ENCODE peak calls at places on chromosomes 6 and 20, in eight cellular contexts. G is left ventricle myocardium inferior; N is SJSA1; C is CD8-positive, alpha-beta T cell; Y is neural progenitor cell; K is tibial artery; O is CD8-positive, alpha-beta memory T cell; V is aorta. L is an unnamed sample.

GRCh38 chr6:29667158-29667557 is 10.3 kb downstream of the MOG start:
- DNase-seq in G (no peak), N (no peak), C (no peak), Y (peak; percentile 81), K (no peak), O (no peak), V (no peak), L (no peak)

GRCh38 chr6:70299456-70299855 is 3.4 kb downstream of the COL9A1 start:
- DNase-seq in G (no peak), N (no peak), C (no peak), Y (peak; percentile 40), K (no peak), O (no peak), V (no peak), L (no peak)

GRCh38 chr6:145271086-145271485 is 464.2 kb downstream of the EPM2A start:
- DNase-seq in G (no peak), N (no peak), C (no peak), Y (peak; percentile 6), K (no peak), O (no peak), V (no peak), L (no peak)

GRCh38 chr6:32472781-32473377 is 33.2 kb downstream of the HLA-DRA start:
- DNase-seq in G (no peak), N (no peak), C (no peak), Y (no peak), K (no peak), O (no peak), V (no peak), L (no peak)

GRCh38 chr6:113833537-113833936 is 23.6 kb upstream of the MARCKS start:
- DNase-seq in G (no peak), N (no peak), C (no peak), Y (no peak), K (no peak), O (no peak), V (no peak), L (no peak)

GRCh38 chr6:7805088-7805756 is 79.3 kb downstream of the BMP6 start:
- DNase-seq in G (no peak), N (no peak), C (no peak), Y (no peak), K (no peak), O (no peak), V (no peak), L (no peak)

GRCh38 chr20:13517801-13518200 is 120.9 kb downstream of the TASP1 start:
- DNase-seq in G (no peak), N (no peak), C (no peak), Y (no peak), K (no peak), O (no peak), V (no peak), L (no peak)

GRCh38 chr20:44678990-44679611 is 27.6 kb upstream of the ADA start:
- DNase-seq in G (no peak), N (no peak), C (no peak), Y (no peak), K (no peak), O (no peak), V (no peak), L (no peak)

GRCh38 chr6:31193206-31193605 is 22.7 kb upstream of the POU5F1 start:
- DNase-seq in G (no peak), N (no peak), C (no peak), Y (no peak), K (no peak), O (no peak), V (no peak), L (no peak)

GRCh38 chr6:136103763-136104311 is 146.3 kb downstream of the MTFR2 start:
- DNase-seq in G (peak; percentile 84), N (no peak), C (no peak), Y (peak; percentile 42), K (peak; percentile 30), O (no peak), V (no peak), L (peak; percentile 92)

GRCh38 chr6:38273325-38273724 is 366.4 kb downstream of the BTBD9 start:
- DNase-seq in G (no peak), N (peak; percentile 58), C (no peak), Y (peak; percentile 44), K (no peak), O (no peak), V (no peak), L (no peak)

GRCh38 chr6:130520235-130520634 is 154.4 kb downstream of the TMEM200A start:
- DNase-seq in G (no peak), N (no peak), C (no peak), Y (no peak), K (no peak), O (no peak), V (no peak), L (no peak)

GRCh38 chr6:219019-219570 is 73.2 kb upstream of the DUSP22 start:
- DNase-seq in G (no peak), N (no peak), C (no peak), Y (peak; percentile 1), K (no peak), O (no peak), V (no peak), L (no peak)

GRCh38 chr20:10466855-10467254 is 31.8 kb downstream of the SLX4IP start:
- DNase-seq in G (no peak), N (no peak), C (no peak), Y (peak; percentile 66), K (no peak), O (no peak), V (no peak), L (no peak)

GRCh38 chr6:47047479-47048411 is 5.6 kb upstream of the ADGRF1 start:
- DNase-seq in G (no peak), N (peak; percentile 73), C (peak; percentile 8), Y (peak; percentile 78), K (peak; percentile 28), O (peak; percentile 7), V (no peak), L (peak; percentile 35)

GRCh38 chr6:80449756-80450155 is 343.3 kb downstream of the BCKDHB start:
- DNase-seq in G (no peak), N (no peak), C (no peak), Y (no peak), K (no peak), O (no peak), V (no peak), L (no peak)

GRCh38 chr20:48489656-48490055 is 338.1 kb downstream of the PREX1 start:
- DNase-seq in G (no peak), N (no peak), C (no peak), Y (peak; percentile 36), K (no peak), O (no peak), V (no peak), L (no peak)

GRCh38 chr6:10248378-10248843 is 166.5 kb downstream of the TFAP2A start:
- DNase-seq in G (no peak), N (peak; percentile 53), C (no peak), Y (no peak), K (no peak), O (no peak), V (no peak), L (no peak)

GRCh38 chr6:150143521-150144293 is 863 bp downstream of the PPP1R14C start:
- DNase-seq in G (peak; percentile 33), N (no peak), C (no peak), Y (peak; percentile 60), K (no peak), O (no peak), V (peak; percentile 73), L (peak; percentile 70)

GRCh38 chr6:161660666-161661571 is 387.1 kb upstream of the AGPAT4 start:
- DNase-seq in G (no peak), N (no peak), C (no peak), Y (no peak), K (no peak), O (no peak), V (no peak), L (no peak)

GRCh38 chr20:24658920-24659660 is 189.7 kb downstream of the SYNDIG1 start:
- DNase-seq in G (peak; percentile 33), N (no peak), C (no peak), Y (no peak), K (no peak), O (no peak), V (no peak), L (peak; percentile 20)

GRCh38 chr6:24683297-24684296 is 16.7 kb downstream of the ACOT13 start:
- DNase-seq in G (no peak), N (no peak), C (no peak), Y (peak; percentile 39), K (no peak), O (no peak), V (no peak), L (no peak)

GRCh38 chr20:9015984-9016324 is 52.9 kb upstream of the PLCB4 start:
- DNase-seq in G (no peak), N (peak; percentile 48), C (no peak), Y (peak; percentile 56), K (no peak), O (no peak), V (no peak), L (no peak)

DNA sequence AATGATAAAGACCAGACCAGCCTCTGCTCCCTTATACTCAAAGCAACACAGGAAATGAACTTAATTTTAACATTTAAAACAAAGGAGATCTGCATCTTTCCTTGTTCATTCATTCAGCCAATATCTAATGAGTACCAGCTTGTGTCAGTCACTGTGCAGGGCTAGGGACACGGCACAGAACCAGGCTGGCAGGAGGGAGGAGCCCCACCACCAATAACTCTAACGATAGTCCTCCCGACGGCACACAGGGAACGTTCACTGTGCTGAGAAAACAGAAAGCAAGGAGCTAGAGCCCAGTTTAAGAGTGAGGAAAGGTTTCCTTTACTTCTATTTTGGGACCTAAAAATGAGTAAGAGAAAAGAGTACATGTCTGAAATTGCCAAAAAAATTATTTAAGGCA is 9.9 kb downstream of the ETV7 start:
- DNase-seq in G (no peak), N (no peak), C (no peak), Y (no peak), K (no peak), O (no peak), V (peak; percentile 81), L (no peak)
- H3K4me3 ChIP-seq in G (no peak overlapping the region), N (no peak overlapping the region), C (no peak overlapping the region), Y (no peak overlapping the region), K (no peak overlapping the region), O (no peak overlapping the region), V (no peak overlapping the region), L (no peak overlapping the region)

GRCh38 chr6:44133981-44134711 is 6.8 kb downstream of the TMEM63B start:
- DNase-seq in G (no peak), N (no peak), C (no peak), Y (peak; percentile 22), K (no peak), O (no peak), V (no peak), L (no peak)
- H3K4me1 ChIP-seq in G (peaks cover 40% of the 10 kb centered on the region), N (peaks cover 4% of the 10 kb centered on the region), C (no peaks in the 10 kb centered on the region), Y (peaks cover 30% of the 10 kb centered on the region), K (no peaks in the 10 kb centered on the region), O (peaks cover 6% of the 10 kb centered on the region), V (no peaks in the 10 kb centered on the region), L (peaks cover 14% of the 10 kb centered on the region)

GRCh38 chr20:22691369-22692118 is 107.2 kb upstream of the FOXA2 start:
- DNase-seq in G (peak; percentile 71), N (peak; percentile 63), C (peak; percentile 28), Y (peak; percentile 92), K (peak; percentile 75), O (peak; percentile 24), V (peak; percentile 89), L (peak; percentile 79)
- H3K4me3 ChIP-seq in G (peak overlapping the region; percentile 34), N (no peak overlapping the region), C (no peak overlapping the region), Y (no peak overlapping the region), K (peak overlapping the region; percentile 6), O (no peak overlapping the region), V (no peak overlapping the region), L (peak overlapping the region; percentile 18)

DNA sequence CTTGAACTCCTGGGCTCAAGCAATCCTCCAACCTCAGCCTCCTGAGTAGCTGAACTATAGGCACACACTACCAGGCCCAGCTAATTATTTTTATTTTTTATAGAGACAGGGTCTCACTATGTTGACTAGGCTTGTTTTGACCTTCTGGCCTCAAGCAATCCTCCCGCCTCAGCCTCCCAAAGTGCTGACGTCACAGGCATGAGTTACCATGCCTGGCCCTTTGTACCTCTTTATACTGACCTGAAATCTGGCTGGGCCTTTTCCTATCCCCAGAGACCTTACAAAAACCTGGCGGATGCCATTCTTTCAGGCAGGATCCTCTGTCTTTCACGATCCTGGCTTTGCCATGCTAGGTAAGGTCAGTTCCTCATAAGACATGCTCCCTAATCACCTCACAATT is 11.5 kb downstream of the WFDC3 start:
- DNase-seq in G (no peak), N (no peak), C (no peak), Y (no peak), K (no peak), O (no peak), V (no peak), L (no peak)
- H3K4me1 ChIP-seq in G (peaks cover 14% of the 10 kb centered on the region), N (peaks cover 55% of the 10 kb centered on the region), C (no peaks in the 10 kb centered on the region), Y (no peaks in the 10 kb centered on the region), K (peaks cover 3% of the 10 kb centered on the region), O (no peaks in the 10 kb centered on the region), V (peaks cover 5% of the 10 kb centered on the region), L (no peaks in the 10 kb centered on the region)

L was measured in heart left ventricle.